ENCODE peak calls at places on chromosomes 3 and 15, in five cellular contexts. D, A, O, F and K are unnamed samples.

GRCh38 chr3:50235716-50236483 is at the start of gene GNAI2:
- DNase-seq in D (peak), A (peak), O (peak), F (peak), K (peak)

GRCh38 chr3:196327405-196327804 is 9.4 kb upstream of the DYNLT2B start:
- DNase-seq in D (peak), A (no peak), O (no peak), F (no peak), K (no peak)

GRCh38 chr3:85252686-85253085 is 293.9 kb downstream of the CADM2 start:
- DNase-seq in D (no peak), A (no peak), O (no peak), F (no peak), K (no peak)

GRCh38 chr15:71443538-71443937 is 328.3 kb downstream of the THSD4 start:
- DNase-seq in D (peak), A (no peak), O (no peak), F (no peak), K (peak)

GRCh38 chr3:75295013-75295412 is 369.1 kb upstream of the FRG2C start:
- DNase-seq in D (no peak), A (no peak), O (no peak), F (no peak), K (no peak)

GRCh38 chr3:4898454-4899313 is 80.6 kb upstream of the BHLHE40 start:
- DNase-seq in D (no peak), A (no peak), O (no peak), F (peak), K (no peak)

GRCh38 chr15:95826831-95827230 is 503.7 kb upstream of the NR2F2 start:
- DNase-seq in D (no peak), A (no peak), O (no peak), F (no peak), K (no peak)

GRCh38 chr3:70871909-70872656 is 559.6 kb upstream of the MDFIC2 start:
- DNase-seq in D (no peak), A (no peak), O (no peak), F (peak), K (no peak)

GRCh38 chr3:178310833-178311380 is 225.3 kb upstream of the KCNMB2 start:
- DNase-seq in D (no peak), A (no peak), O (no peak), F (no peak), K (no peak)

GRCh38 chr3:41198526-41198925 is 779 bp upstream of the CTNNB1 start:
- DNase-seq in D (no peak), A (no peak), O (no peak), F (no peak), K (peak)

GRCh38 chr3:46461971-46462910 is 2.5 kb downstream of the LTF start:
- DNase-seq in D (peak), A (no peak), O (no peak), F (no peak), K (no peak)

GRCh38 chr3:151931171-151931570 is 57.7 kb downstream of the SUCNR1 start:
- DNase-seq in D (no peak), A (no peak), O (no peak), F (no peak), K (no peak)

GRCh38 chr15:41801850-41802455 is 25.9 kb upstream of the JMJD7 start:
- DNase-seq in D (no peak), A (no peak), O (no peak), F (peak), K (no peak)

GRCh38 chr15:89127054-89127702 is 38.9 kb downstream of the ABHD2 start:
- DNase-seq in D (no peak), A (no peak), O (no peak), F (peak), K (no peak)

GRCh38 chr15:19944261-19944888 is 597.2 kb downstream of the GOLGA6L6 start:
- DNase-seq in D (no peak), A (no peak), O (no peak), F (no peak), K (no peak)

GRCh38 chr3:31196881-31197364 is 302.5 kb upstream of the GADL1 start:
- DNase-seq in D (no peak), A (no peak), O (peak), F (no peak), K (no peak)

GRCh38 chr3:50263443-50264388 is 5.2 kb upstream of the SEMA3B start:
- DNase-seq in D (no peak), A (no peak), O (no peak), F (peak), K (no peak)

GRCh38 chr3:183699238-183699947 is 1.8 kb downstream of the YEATS2 start:
- DNase-seq in D (no peak), A (no peak), O (no peak), F (no peak), K (no peak)

GRCh38 chr3:112579697-112580096 is 17.9 kb downstream of the SLC35A5 start:
- DNase-seq in D (no peak), A (no peak), O (no peak), F (no peak), K (no peak)

GRCh38 chr3:153853163-153853562 is 268.0 kb upstream of the ARHGEF26 start:
- DNase-seq in D (no peak), A (no peak), O (no peak), F (no peak), K (no peak)

GRCh38 chr15:27587810-27588209 is 511.3 kb downstream of the OCA2 start:
- DNase-seq in D (peak), A (no peak), O (no peak), F (no peak), K (no peak)

GRCh38 chr3:196774191-196774820 is 34.6 kb downstream of the PAK2 start:
- DNase-seq in D (no peak), A (no peak), O (no peak), F (peak), K (no peak)

GRCh38 chr15:74132681-74133070 is 2.3 kb downstream of the ISLR2 start:
- DNase-seq in D (peak), A (no peak), O (no peak), F (no peak), K (no peak)

GRCh38 chr3:66302288-66302687 is 81.5 kb downstream of the SLC25A26 start:
- DNase-seq in D (no peak), A (no peak), O (no peak), F (no peak), K (no peak)

GRCh38 chr3:10370429-10370828 is 49.5 kb upstream of the SEC13 start:
- DNase-seq in D (no peak), A (no peak), O (no peak), F (peak), K (no peak)

GRCh38 chr15:88994286-88994685 is 81.1 kb upstream of the MFGE8 start:
- DNase-seq in D (no peak), A (no peak), O (no peak), F (no peak), K (no peak)

GRCh38 chr15:48974865-48975264 is 11.1 kb upstream of the SHC4 start:
- DNase-seq in D (no peak), A (peak), O (no peak), F (no peak), K (no peak)